ENCODE peak calls at places on chromosomes 11 and 22, in eight cellular contexts. D is WTC11, X is SK-N-SH, O is H1, K is IMR-90, M is K562, V is GM12878, J is HepG2. H is an unnamed sample.

GRCh38 chr11:71580057-71581003 is 2.3 kb downstream of the KRTAP5-11 start:
- DNase-seq in D (peak), X (peak), O (peak), K (peak), M (peak), V (no peak), J (peak), H (peak)

GRCh38 chr11:46380340-46381045 is 976 bp upstream of the MDK start:
- DNase-seq in D (peak), X (peak), O (no peak), K (no peak), M (peak), V (no peak), J (peak), H (no peak)

GRCh38 chr11:102451693-102452460 is 688 bp downstream of the TMEM123 start:
- DNase-seq in D (peak), X (peak), O (no peak), K (peak), M (peak), V (no peak), J (peak), H (peak)

GRCh38 chr22:24153353-24153752 is 27.9 kb upstream of the SUSD2 start:
- DNase-seq in D (no peak), X (no peak), O (no peak), K (peak), M (no peak), V (no peak), J (no peak), H (no peak)

GRCh38 chr11:47225552-47226137 is 10.9 kb downstream of the DDB2 start:
- DNase-seq in D (no peak), X (no peak), O (no peak), K (peak), M (no peak), V (peak), J (no peak), H (no peak)

GRCh38 chr11:2777396-2777795 is 77.6 kb upstream of the KCNQ1OT1 start:
- DNase-seq in D (peak), X (no peak), O (no peak), K (peak), M (no peak), V (no peak), J (no peak), H (peak)

GRCh38 chr11:57082125-57082524 is 93.4 kb downstream of the OR5AK2 start:
- DNase-seq in D (no peak), X (no peak), O (no peak), K (no peak), M (no peak), V (no peak), J (no peak), H (no peak)

GRCh38 chr22:27331526-27332281 is 469.9 kb downstream of the MN1 start:
- DNase-seq in D (peak), X (peak), O (no peak), K (peak), M (no peak), V (no peak), J (peak), H (peak)

GRCh38 chr11:62601364-62602140 is at the start of gene MTA2:
- DNase-seq in D (peak), X (peak), O (peak), K (peak), M (peak), V (peak), J (peak), H (peak)

GRCh38 chr22:31876156-31877035 is 67.9 kb upstream of the YWHAH start:
- DNase-seq in D (no peak), X (peak), O (no peak), K (no peak), M (no peak), V (no peak), J (no peak), H (no peak)

GRCh38 chr22:37746366-37747089 is 49.7 kb downstream of the TRIOBP start:
- DNase-seq in D (peak), X (peak), O (no peak), K (no peak), M (peak), V (no peak), J (no peak), H (no peak)
- TF ChIP-seq USF2 in D (no peak), X (no peak), O (no peak), K (no peak), M (no peak), V (no peak), J (no peak), H (no peak)

GRCh38 chr11:35179466-35180135 is 40.6 kb downstream of the CD44 start:
- DNase-seq in D (no peak), X (no peak), O (no peak), K (peak), M (no peak), V (no peak), J (no peak), H (no peak)
- TF ChIP-seq USF2 in D (no peak), X (no peak), O (no peak), K (no peak), M (no peak), V (no peak), J (no peak), H (no peak)

DNA sequence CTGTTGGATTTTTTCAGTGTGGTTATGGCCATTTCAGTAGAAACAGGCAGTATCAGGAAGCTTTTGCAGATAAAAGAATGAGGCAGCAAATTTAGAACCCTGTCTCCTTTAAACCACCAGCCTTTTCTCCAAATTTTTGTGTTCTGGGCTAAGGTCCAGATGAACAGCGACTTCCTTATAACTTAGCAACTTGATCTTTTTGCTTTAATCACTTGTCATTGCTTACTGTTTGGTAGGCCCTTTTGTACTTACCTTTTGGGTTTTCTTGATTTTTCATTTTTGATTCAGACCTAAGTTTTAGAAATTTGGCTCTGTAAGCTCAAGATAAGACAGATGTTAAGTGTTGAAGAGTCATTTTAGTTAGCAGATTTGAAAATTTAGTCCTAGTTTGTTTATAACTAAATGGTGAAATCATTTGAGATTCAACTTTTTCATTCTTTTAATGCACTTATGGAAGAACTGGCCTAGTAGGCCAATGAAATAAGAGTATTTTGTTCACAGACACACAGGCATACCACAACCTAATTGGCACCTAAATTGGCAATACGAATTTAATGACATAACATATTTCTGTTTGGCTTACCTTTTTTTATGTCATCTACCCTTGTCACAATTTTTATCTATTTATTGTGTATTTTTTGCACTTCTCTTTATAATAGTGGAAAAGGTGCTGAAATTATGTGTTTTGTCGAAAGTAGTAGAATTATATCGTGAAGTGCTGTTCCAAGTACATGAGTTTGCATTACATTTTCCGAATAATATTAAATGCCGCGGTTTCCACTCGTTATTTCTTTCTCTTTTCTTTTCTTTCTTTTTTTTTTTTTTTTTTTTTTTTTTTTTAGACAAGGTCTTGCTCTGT is 2.1 kb downstream of the RTN3 start:
- DNase-seq in D (no peak), X (no peak), O (no peak), K (peak), M (no peak), V (no peak), J (no peak), H (no peak)
- TF ChIP-seq USF2 in D (no peak), X (no peak), O (no peak), K (no peak), M (no peak), V (no peak), J (no peak), H (no peak)

GRCh38 chr11:123597859-123598258 is 56.6 kb downstream of the SCN3B start:
- DNase-seq in D (no peak), X (no peak), O (no peak), K (no peak), M (no peak), V (no peak), J (no peak), H (no peak)
- TF ChIP-seq USF2 in D (no peak), X (no peak), O (no peak), K (no peak), M (no peak), V (no peak), J (no peak), H (no peak)

DNA sequence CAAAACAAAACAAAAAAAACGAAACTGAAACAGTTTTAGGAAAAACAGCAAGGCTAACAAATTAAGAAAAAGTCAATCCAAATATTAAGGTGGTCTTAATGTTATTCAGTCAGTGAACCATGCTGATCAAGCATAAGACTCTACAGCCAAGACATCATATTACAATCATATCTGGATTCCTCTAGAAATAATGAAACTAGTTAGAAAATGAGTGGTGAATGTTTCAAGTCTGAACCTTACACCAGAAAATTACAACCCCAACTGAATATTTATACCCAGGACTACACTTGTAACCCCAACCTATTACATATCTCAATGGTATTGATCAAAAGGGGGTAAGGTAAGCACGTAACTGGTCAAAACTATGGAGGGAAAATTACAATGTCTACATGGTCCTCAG is 48.8 kb downstream of the ACAT1 start:
- DNase-seq in D (no peak), X (no peak), O (no peak), K (no peak), M (no peak), V (no peak), J (no peak), H (no peak)
- TF ChIP-seq USF2 in D (no peak), X (no peak), O (no peak), K (no peak), M (no peak), V (no peak), J (no peak), H (no peak)

GRCh38 chr11:560305-561147 is at the start of the genes LMNTD2 and RASSF7:
- DNase-seq in D (peak), X (peak), O (peak), K (peak), M (peak), V (peak), J (peak), H (peak)

GRCh38 chr11:562046-562645 is 1.4 kb downstream of the RASSF7 start:
- DNase-seq in D (no peak), X (no peak), O (no peak), K (no peak), M (no peak), V (no peak), J (no peak), H (no peak)

GRCh38 chr11:561148-562003 is 606 bp downstream of the RASSF7 start:
- DNase-seq in D (no peak), X (no peak), O (no peak), K (no peak), M (peak), V (no peak), J (peak), H (peak)

GRCh38 chr11:563812-564578 is 3.2 kb downstream of the RASSF7 start:
- DNase-seq in D (no peak), X (no peak), O (no peak), K (no peak), M (no peak), V (no peak), J (no peak), H (no peak)

DNA sequence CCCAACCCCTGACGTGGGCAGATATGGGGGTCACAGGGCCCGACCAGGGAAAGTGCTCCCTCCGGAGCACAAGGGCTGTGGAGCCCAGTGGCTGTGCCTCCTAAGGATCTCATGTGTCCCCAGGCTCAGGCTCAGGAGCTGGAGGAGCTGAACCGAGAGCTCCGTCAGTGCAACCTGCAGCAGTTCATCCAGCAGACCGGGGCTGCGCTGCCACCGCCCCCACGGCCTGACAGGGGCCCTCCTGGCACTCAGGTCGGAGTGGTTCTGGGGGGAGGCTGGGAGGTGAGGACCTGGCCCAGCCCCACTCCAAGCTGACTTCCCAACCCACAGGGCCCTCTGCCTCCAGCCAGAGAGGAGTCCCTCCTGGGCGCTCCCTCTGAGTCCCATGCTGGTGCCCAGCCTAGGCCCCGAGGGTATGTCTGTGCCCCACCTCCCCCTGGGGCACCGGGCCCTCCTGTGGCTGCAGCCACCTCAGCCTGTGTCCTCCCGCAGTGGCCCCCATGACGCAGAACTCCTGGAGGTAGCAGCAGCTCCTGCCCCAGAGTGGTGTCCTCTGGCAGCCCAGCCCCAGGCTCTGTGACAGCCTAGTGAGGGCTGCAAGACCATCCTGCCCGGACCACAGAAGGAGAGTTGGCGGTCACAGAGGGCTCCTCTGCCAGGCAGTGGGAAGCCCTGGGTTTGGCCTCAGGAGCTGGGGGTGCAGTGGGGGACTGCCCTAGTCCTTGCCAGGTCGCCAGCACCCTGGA is 2.5 kb downstream of the RASSF7 start:
- DNase-seq in D (no peak), X (no peak), O (no peak), K (no peak), M (no peak), V (no peak), J (no peak), H (no peak)
- TF ChIP-seq USF2 in D (no peak), X (no peak), O (no peak), K (no peak), M (no peak), V (no peak), J (no peak), H (no peak)

DNA sequence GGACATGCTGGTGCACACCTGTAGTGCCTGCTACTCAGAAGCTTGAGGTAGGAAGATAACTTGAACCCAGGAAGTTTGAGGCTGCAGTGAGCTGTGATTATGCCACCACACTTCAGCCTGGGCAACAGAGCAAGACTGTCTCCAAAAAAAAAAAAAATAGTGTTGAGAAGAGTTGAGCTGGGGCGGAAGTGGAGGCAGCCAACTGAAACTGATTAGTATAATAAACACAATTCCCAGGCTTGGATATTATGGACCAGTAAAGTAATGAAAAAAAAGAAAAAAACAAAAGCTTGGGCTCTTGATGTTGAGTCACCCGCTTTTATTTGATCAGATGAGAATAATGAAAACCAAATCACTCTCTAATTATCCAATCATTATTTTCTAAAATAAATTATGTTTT is 21.0 kb downstream of the LDLRAD3 start:
- DNase-seq in D (no peak), X (no peak), O (no peak), K (no peak), M (no peak), V (no peak), J (no peak), H (no peak)
- TF ChIP-seq USF2 in D (no peak), X (no peak), O (no peak), K (no peak), M (no peak), V (no peak), J (no peak), H (no peak)

DNA sequence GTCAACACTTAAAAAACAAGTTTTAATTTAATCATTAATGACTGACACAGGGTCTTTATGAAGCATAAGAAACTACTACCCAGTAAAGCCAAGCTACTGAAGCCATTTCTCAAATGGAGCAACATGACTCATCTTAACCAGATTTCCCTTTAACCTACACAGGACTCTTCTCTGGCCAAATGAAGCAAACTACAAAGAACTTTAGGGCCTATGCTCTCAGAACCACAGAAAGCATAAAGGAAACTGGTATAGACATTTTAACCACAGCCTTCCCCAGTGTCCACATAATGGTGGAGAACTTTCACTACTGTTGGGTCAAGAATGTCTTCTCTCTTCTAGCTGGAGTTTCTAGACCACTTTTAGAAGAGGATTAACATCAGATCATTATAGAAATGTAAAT is 34.6 kb downstream of the ALG9 start:
- DNase-seq in D (no peak), X (no peak), O (no peak), K (peak), M (no peak), V (peak), J (no peak), H (no peak)
- TF ChIP-seq USF2 in D (no peak), X (no peak), O (no peak), K (no peak), M (no peak), V (no peak), J (no peak), H (no peak)

DNA sequence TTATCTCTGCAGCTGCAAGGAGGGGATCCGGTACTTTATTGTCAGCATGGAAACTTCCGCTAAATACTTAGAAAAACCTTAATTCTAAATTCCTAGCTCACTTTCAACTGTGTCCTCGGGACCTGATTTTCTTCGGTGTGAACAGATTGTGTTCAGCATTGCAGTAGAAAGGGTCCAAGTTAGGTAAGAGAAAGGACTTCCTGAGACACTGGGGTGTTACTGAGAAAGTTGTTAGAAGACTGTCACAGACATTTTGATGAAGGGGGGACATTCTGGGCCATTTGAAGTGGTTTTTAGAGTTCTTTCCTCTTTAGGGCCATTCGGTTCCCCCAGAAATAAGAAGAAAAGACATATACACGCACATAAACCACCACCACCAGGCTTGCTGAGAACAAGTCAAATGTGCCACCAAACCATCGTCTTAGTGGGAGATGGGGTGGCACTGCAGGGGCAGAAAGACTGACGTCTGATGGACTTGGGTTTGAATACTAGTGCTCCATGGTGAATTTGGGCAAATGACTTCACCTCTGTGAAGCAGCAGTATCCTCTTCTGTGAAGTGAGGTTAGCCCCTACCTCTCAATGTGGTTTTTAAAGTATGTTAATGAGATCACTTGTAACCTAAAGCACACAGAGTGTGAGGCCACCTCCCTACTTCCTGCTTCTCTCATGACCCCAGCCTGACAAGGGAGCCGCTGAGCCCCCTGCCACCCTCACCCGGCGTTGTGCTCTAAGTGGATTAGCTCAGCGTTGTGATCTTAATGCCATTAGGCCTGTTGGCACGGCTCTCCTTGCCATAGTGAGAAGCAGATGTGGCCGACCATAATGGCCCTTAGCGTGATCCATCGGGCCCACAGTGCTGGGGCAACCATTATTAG is 14.2 kb downstream of the ZBTB16 start:
- DNase-seq in D (no peak), X (peak), O (no peak), K (no peak), M (no peak), V (no peak), J (no peak), H (no peak)
- TF ChIP-seq USF2 in D (no peak), X (no peak), O (no peak), K (no peak), M (no peak), V (no peak), J (no peak), H (no peak)